ENCODE peak calls at places on chromosomes 6 and 20, in five cellular contexts. One of them, this sample, is unnamed.

GRCh38 chr6:10237284-10238043 is 177.4 kb downstream of the TFAP2A start:
- DNase-seq in HepG2: no peak
- DNase-seq in tibial nerve: no peak
- DNase-seq in brain microvascular endothelial cell: peak; percentile 2
- DNase-seq in astrocyte of the spinal cord: peak; percentile 16
- DNase-seq in this sample: no peak

GRCh38 chr6:136823128-136823660 is 802 bp downstream of the PEX7 start:
- DNase-seq in HepG2: no peak
- DNase-seq in brain microvascular endothelial cell: no peak
- DNase-seq in tibial nerve: no peak
- DNase-seq in astrocyte of the spinal cord: no peak
- DNase-seq in this sample: no peak

GRCh38 chr6:138594042-138594636 is 94.8 kb upstream of the NHSL1 start:
- DNase-seq in astrocyte of the spinal cord: no peak
- DNase-seq in tibial nerve: no peak
- DNase-seq in brain microvascular endothelial cell: no peak
- DNase-seq in HepG2: no peak
- DNase-seq in this sample: no peak

GRCh38 chr6:12336121-12336971 is 46.2 kb downstream of the EDN1 start:
- DNase-seq in tibial nerve: no peak
- DNase-seq in brain microvascular endothelial cell: no peak
- DNase-seq in HepG2: no peak
- DNase-seq in astrocyte of the spinal cord: no peak
- DNase-seq in this sample: no peak

GRCh38 chr6:41443616-41444525 is 102.3 kb upstream of the FOXP4 start:
- DNase-seq in brain microvascular endothelial cell: no peak
- DNase-seq in tibial nerve: no peak
- DNase-seq in HepG2: no peak
- DNase-seq in astrocyte of the spinal cord: peak; percentile 29
- DNase-seq in this sample: no peak

GRCh38 chr20:50048420-50049166 is 64.4 kb downstream of the UBE2V1 start:
- DNase-seq in brain microvascular endothelial cell: no peak
- DNase-seq in astrocyte of the spinal cord: peak; percentile 61
- DNase-seq in tibial nerve: no peak
- DNase-seq in HepG2: no peak
- DNase-seq in this sample: no peak

GRCh38 chr6:16243055-16243454 is 4.7 kb downstream of the GMPR start:
- DNase-seq in brain microvascular endothelial cell: peak; percentile 71
- DNase-seq in tibial nerve: no peak
- DNase-seq in HepG2: no peak
- DNase-seq in astrocyte of the spinal cord: peak; percentile 92
- DNase-seq in this sample: no peak

GRCh38 chr6:9250852-9251251 is 815.5 kb upstream of the SLC35B3 start:
- DNase-seq in brain microvascular endothelial cell: peak; percentile 35
- DNase-seq in HepG2: peak; percentile 16
- DNase-seq in astrocyte of the spinal cord: peak; percentile 60
- DNase-seq in tibial nerve: no peak
- DNase-seq in this sample: no peak

GRCh38 chr20:57346477-57346876 is 4.6 kb upstream of the RAE1 start:
- DNase-seq in HepG2: peak; percentile 69
- DNase-seq in tibial nerve: peak; percentile 74
- DNase-seq in astrocyte of the spinal cord: peak; percentile 76
- DNase-seq in brain microvascular endothelial cell: peak; percentile 77
- DNase-seq in this sample: no peak

GRCh38 chr20:8401491-8401890 is 269.4 kb downstream of the PLCB1 start:
- DNase-seq in tibial nerve: no peak
- DNase-seq in astrocyte of the spinal cord: peak; percentile 9
- DNase-seq in HepG2: no peak
- DNase-seq in brain microvascular endothelial cell: peak; percentile 32
- DNase-seq in this sample: no peak

GRCh38 chr20:32356935-32357868 is 929 bp upstream of the ASXL1 start:
- DNase-seq in tibial nerve: no peak
- DNase-seq in HepG2: peak; percentile 76
- DNase-seq in astrocyte of the spinal cord: peak; percentile 29
- DNase-seq in brain microvascular endothelial cell: peak; percentile 46
- DNase-seq in this sample: no peak

GRCh38 chr20:52210037-52210990 is 18.7 kb upstream of the ZFP64 start:
- DNase-seq in brain microvascular endothelial cell: no peak
- DNase-seq in tibial nerve: no peak
- DNase-seq in astrocyte of the spinal cord: no peak
- DNase-seq in HepG2: no peak
- DNase-seq in this sample: no peak

GRCh38 chr6:66153247-66153646 is 446.2 kb upstream of the EYS start:
- DNase-seq in HepG2: no peak
- DNase-seq in tibial nerve: no peak
- DNase-seq in astrocyte of the spinal cord: no peak
- DNase-seq in brain microvascular endothelial cell: no peak
- DNase-seq in this sample: no peak

GRCh38 chr6:90183587-90184333 is 112.9 kb downstream of the BACH2 start:
- DNase-seq in astrocyte of the spinal cord: no peak
- DNase-seq in tibial nerve: no peak
- DNase-seq in HepG2: no peak
- DNase-seq in brain microvascular endothelial cell: no peak
- DNase-seq in this sample: no peak

GRCh38 chr20:17226410-17227198 is at the start of gene PCSK2:
- DNase-seq in tibial nerve: peak; percentile 23
- DNase-seq in brain microvascular endothelial cell: peak; percentile 24
- DNase-seq in astrocyte of the spinal cord: peak; percentile 19
- DNase-seq in HepG2: no peak
- DNase-seq in this sample: peak; percentile 13

GRCh38 chr6:51339728-51340127 is 521.1 kb downstream of the TFAP2B start:
- DNase-seq in astrocyte of the spinal cord: no peak
- DNase-seq in tibial nerve: no peak
- DNase-seq in brain microvascular endothelial cell: no peak
- DNase-seq in HepG2: no peak
- DNase-seq in this sample: no peak

GRCh38 chr6:107217248-107217647 is 101.9 kb upstream of the BEND3 start:
- DNase-seq in HepG2: no peak
- DNase-seq in brain microvascular endothelial cell: no peak
- DNase-seq in astrocyte of the spinal cord: no peak
- DNase-seq in tibial nerve: no peak
- DNase-seq in this sample: no peak

GRCh38 chr6:92459606-92460005 is 959.8 kb downstream of the EPHA7 start:
- DNase-seq in brain microvascular endothelial cell: no peak
- DNase-seq in tibial nerve: no peak
- DNase-seq in astrocyte of the spinal cord: no peak
- DNase-seq in HepG2: no peak
- DNase-seq in this sample: no peak

GRCh38 chr20:32600681-32601237 is 15.6 kb upstream of the NOL4L start:
- DNase-seq in HepG2: no peak
- DNase-seq in astrocyte of the spinal cord: no peak
- DNase-seq in tibial nerve: no peak
- DNase-seq in brain microvascular endothelial cell: no peak
- DNase-seq in this sample: no peak

GRCh38 chr6:89731924-89732568 is 87.5 kb downstream of the MDN1 start:
- DNase-seq in tibial nerve: no peak
- DNase-seq in astrocyte of the spinal cord: no peak
- DNase-seq in brain microvascular endothelial cell: no peak
- DNase-seq in HepG2: no peak
- DNase-seq in this sample: no peak

GRCh38 chr6:11043961-11044711 is at the start of gene ELOVL2:
- DNase-seq in HepG2: peak; percentile 59
- DNase-seq in tibial nerve: no peak
- DNase-seq in astrocyte of the spinal cord: peak; percentile 24
- DNase-seq in brain microvascular endothelial cell: no peak
- DNase-seq in this sample: peak; percentile 35

GRCh38 chr20:58141971-58142842 is 86.2 kb downstream of the ANKRD60 start:
- DNase-seq in HepG2: no peak
- DNase-seq in brain microvascular endothelial cell: no peak
- DNase-seq in tibial nerve: peak; percentile 11
- DNase-seq in astrocyte of the spinal cord: no peak
- DNase-seq in this sample: no peak

GRCh38 chr6:150176152-150176551 is 33.3 kb downstream of the PPP1R14C start:
- DNase-seq in HepG2: no peak
- DNase-seq in astrocyte of the spinal cord: no peak
- DNase-seq in brain microvascular endothelial cell: no peak
- DNase-seq in tibial nerve: no peak
- DNase-seq in this sample: no peak

GRCh38 chr20:43364001-43364400 is 93.7 kb upstream of the SRSF6 start:
- DNase-seq in HepG2: no peak
- DNase-seq in tibial nerve: no peak
- DNase-seq in astrocyte of the spinal cord: no peak
- DNase-seq in brain microvascular endothelial cell: no peak
- DNase-seq in this sample: no peak

GRCh38 chr20:34420146-34420545 is 57.1 kb downstream of the ITCH start:
- DNase-seq in astrocyte of the spinal cord: no peak
- DNase-seq in brain microvascular endothelial cell: no peak
- DNase-seq in HepG2: no peak
- DNase-seq in tibial nerve: no peak
- DNase-seq in this sample: no peak

GRCh38 chr20:50646483-50646996 is 44.8 kb downstream of the RIPOR3 start:
- DNase-seq in tibial nerve: no peak
- DNase-seq in HepG2: no peak
- DNase-seq in astrocyte of the spinal cord: peak; percentile 31
- DNase-seq in brain microvascular endothelial cell: no peak
- DNase-seq in this sample: no peak

GRCh38 chr6:151948007-151948745 is 140.7 kb downstream of the ESR1 start:
- DNase-seq in astrocyte of the spinal cord: no peak
- DNase-seq in tibial nerve: no peak
- DNase-seq in brain microvascular endothelial cell: no peak
- DNase-seq in HepG2: no peak
- DNase-seq in this sample: no peak

GRCh38 chr20:20051767-20052073 is 546 bp downstream of the CRNKL1 start:
- DNase-seq in tibial nerve: no peak
- DNase-seq in astrocyte of the spinal cord: no peak
- DNase-seq in HepG2: no peak
- DNase-seq in brain microvascular endothelial cell: no peak
- DNase-seq in this sample: no peak

DNA sequence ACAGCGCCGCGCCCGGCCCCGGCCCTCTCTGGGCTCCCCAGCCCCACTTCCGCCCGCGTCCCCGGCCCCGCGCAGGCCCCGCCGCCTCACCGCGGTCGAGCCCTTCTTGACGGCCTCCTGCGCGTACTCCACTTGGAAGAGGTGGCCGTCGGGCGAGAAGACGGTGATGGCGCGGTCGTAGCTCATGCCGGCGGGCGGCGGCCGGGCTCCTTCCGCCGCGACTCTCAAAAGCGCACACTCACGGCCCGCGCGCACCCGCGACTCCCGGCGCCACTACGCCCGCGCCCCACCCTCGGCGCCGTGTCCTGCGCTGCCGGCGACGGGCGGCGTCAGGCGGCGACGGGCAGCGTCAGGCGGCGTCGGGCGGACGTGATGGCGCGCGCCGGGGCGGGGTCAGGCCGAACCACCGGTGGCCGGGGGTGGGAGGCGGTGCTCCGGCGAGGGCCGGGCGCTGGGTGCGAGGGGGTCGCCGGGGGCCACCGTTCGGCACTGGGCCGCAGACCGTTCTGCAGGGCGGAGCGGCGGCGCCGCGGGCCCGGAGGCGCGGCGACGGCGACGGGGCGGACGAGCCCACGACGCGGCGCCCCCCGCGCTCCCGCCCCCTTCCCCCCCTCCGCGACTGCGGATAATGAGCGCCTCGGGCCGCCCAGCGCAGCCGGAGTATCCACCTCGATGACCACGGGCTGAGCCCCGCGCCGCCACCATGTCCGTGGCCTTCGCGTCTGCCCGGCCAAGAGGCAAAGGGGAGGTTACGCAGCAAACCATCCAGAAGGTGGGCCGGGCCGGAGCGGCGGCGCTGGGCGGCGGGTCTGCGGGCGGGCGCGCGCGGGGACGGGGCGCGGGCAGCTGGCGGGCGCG is at the start of the genes PSMA7 and SS18L1:
- DNase-seq in HepG2: peak; percentile 84
- DNase-seq in brain microvascular endothelial cell: peak; percentile 37
- DNase-seq in tibial nerve: peak; percentile 73
- DNase-seq in astrocyte of the spinal cord: peak; percentile 79
- DNase-seq in this sample: peak; percentile 82
- TF ChIP-seq CTCF in HepG2: peak; percentile 22
- TF ChIP-seq CTCF in brain microvascular endothelial cell: no peak
- TF ChIP-seq CTCF in tibial nerve: no peak
- TF ChIP-seq CTCF in astrocyte of the spinal cord: no peak
- TF ChIP-seq CTCF in this sample: no peak

DNA sequence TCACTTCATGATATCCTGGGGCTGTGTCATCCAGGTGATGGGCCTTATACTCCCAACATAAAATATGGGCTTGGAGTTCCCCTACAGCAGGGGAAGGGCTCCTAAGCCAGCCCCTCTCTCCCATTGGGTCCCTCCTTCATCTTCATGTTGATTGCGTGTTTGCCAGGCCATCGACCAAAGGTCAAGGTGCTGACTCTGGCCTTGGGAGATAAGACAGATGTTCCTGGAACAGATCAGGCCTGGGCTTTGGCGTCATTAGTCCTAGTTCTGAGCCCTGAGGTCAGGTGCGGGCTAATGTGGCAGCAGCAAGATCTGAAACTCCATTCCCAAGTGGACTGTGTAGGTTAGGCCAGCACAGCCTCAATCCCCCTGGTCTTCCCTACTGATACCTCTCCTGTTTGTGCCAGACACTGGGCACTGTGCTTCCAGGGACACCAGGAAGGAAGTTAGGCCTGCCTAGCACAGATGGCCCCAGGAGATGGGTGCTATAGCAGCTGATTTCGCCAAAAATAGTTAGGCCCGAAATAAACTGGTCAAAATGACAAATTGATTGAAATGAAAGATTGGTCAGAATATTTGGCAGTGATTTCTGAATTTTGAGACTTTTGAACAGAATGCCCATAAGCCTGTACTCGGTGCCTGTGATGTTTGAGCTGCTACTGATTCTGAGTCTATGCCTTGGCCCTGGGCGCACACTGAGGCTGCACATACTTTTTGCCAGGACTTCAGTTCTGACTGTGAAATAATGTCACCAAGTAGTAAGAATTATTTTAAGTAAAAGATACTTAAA is 28.8 kb downstream of the EPB41L1 start:
- DNase-seq in brain microvascular endothelial cell: no peak
- DNase-seq in astrocyte of the spinal cord: no peak
- DNase-seq in tibial nerve: no peak
- DNase-seq in HepG2: peak; percentile 97
- DNase-seq in this sample: no peak
- TF ChIP-seq CTCF in brain microvascular endothelial cell: no peak
- TF ChIP-seq CTCF in astrocyte of the spinal cord: no peak
- TF ChIP-seq CTCF in tibial nerve: no peak
- TF ChIP-seq CTCF in HepG2: no peak
- TF ChIP-seq CTCF in this sample: no peak

GRCh38 chr6:22024973-22025467 is 271.8 kb downstream of the PRL start:
- DNase-seq in brain microvascular endothelial cell: no peak
- DNase-seq in tibial nerve: no peak
- DNase-seq in HepG2: no peak
- DNase-seq in astrocyte of the spinal cord: no peak
- DNase-seq in this sample: no peak
- TF ChIP-seq CTCF in brain microvascular endothelial cell: no peak
- TF ChIP-seq CTCF in tibial nerve: no peak
- TF ChIP-seq CTCF in HepG2: no peak
- TF ChIP-seq CTCF in astrocyte of the spinal cord: no peak
- TF ChIP-seq CTCF in this sample: no peak

GRCh38 chr6:8057793-8058192 is 6.4 kb downstream of the BLOC1S5 start:
- DNase-seq in astrocyte of the spinal cord: no peak
- DNase-seq in brain microvascular endothelial cell: no peak
- DNase-seq in tibial nerve: no peak
- DNase-seq in HepG2: no peak
- DNase-seq in this sample: no peak

GRCh38 chr6:8061736-8062135 is 2.5 kb downstream of the BLOC1S5 start:
- DNase-seq in astrocyte of the spinal cord: no peak
- DNase-seq in brain microvascular endothelial cell: no peak
- DNase-seq in HepG2: no peak
- DNase-seq in tibial nerve: no peak
- DNase-seq in this sample: no peak

GRCh38 chr6:8060346-8060745 is 3.8 kb downstream of the BLOC1S5 start:
- DNase-seq in HepG2: no peak
- DNase-seq in brain microvascular endothelial cell: no peak
- DNase-seq in astrocyte of the spinal cord: no peak
- DNase-seq in tibial nerve: no peak
- DNase-seq in this sample: no peak

GRCh38 chr6:8057263-8057662 is 6.9 kb downstream of the BLOC1S5 start:
- DNase-seq in astrocyte of the spinal cord: no peak
- DNase-seq in HepG2: no peak
- DNase-seq in tibial nerve: no peak
- DNase-seq in brain microvascular endothelial cell: no peak
- DNase-seq in this sample: no peak

GRCh38 chr6:8059129-8059528 is 5.1 kb downstream of the BLOC1S5 start:
- DNase-seq in astrocyte of the spinal cord: peak; percentile 67
- DNase-seq in HepG2: no peak
- DNase-seq in tibial nerve: no peak
- DNase-seq in brain microvascular endothelial cell: no peak
- DNase-seq in this sample: no peak
- TF ChIP-seq CTCF in astrocyte of the spinal cord: peak; percentile 20
- TF ChIP-seq CTCF in HepG2: no peak
- TF ChIP-seq CTCF in tibial nerve: peak; percentile 15
- TF ChIP-seq CTCF in brain microvascular endothelial cell: peak; percentile 16
- TF ChIP-seq CTCF in this sample: peak; percentile 39